ENCODE peak calls at places on chromosomes 5 and 9, in four cellular contexts. Z is ascending aorta, P is IMR-90, J is breast epithelium. Q is an unnamed sample.

GRCh38 chr9:126491256-126491879 is 122.4 kb upstream of the LMX1B start:
- DNase-seq in Z (no peak), P (peak; percentile 69), J (no peak), Q (peak; percentile 55)

GRCh38 chr5:72480836-72481235 is 26.4 kb downstream of the ZNF366 start:
- DNase-seq in Z (no peak), J (no peak), P (no peak), Q (no peak)

GRCh38 chr9:11092974-11093373 is 480.2 kb upstream of the PTPRD start:
- DNase-seq in Z (no peak), P (no peak), J (no peak), Q (no peak)

GRCh38 chr5:98471458-98471857 is 302.0 kb upstream of the RGMB start:
- DNase-seq in Z (no peak), P (no peak), J (no peak), Q (no peak)

GRCh38 chr5:142428036-142428772 is 103.4 kb upstream of the SPRY4 start:
- DNase-seq in J (no peak), P (no peak), Z (no peak), Q (no peak)

GRCh38 chr5:99763021-99763814 is 772.0 kb upstream of the FAM174A start:
- DNase-seq in P (no peak), J (no peak), Z (no peak), Q (no peak)

GRCh38 chr5:74579215-74579614 is 61.3 kb downstream of the ENC1 start:
- DNase-seq in P (no peak), Z (no peak), J (no peak), Q (no peak)

GRCh38 chr9:86907346-86907745 is 40.0 kb downstream of the GAS1 start:
- DNase-seq in Z (no peak), J (no peak), P (peak; percentile 62), Q (no peak)

GRCh38 chr5:84381501-84382362 is 2.9 kb downstream of the EDIL3 start:
- DNase-seq in P (no peak), J (no peak), Z (peak; percentile 65), Q (no peak)

GRCh38 chr9:125126019-125126746 is 17.1 kb downstream of the SCAI start:
- DNase-seq in J (peak; percentile 88), P (peak; percentile 100), Z (peak; percentile 92), Q (peak; percentile 61)

GRCh38 chr5:161312882-161313281 is 233.6 kb downstream of the GABRB2 start:
- DNase-seq in Z (no peak), J (no peak), P (no peak), Q (no peak)

GRCh38 chr9:129081388-129081889 is 528 bp downstream of the DOLPP1 start:
- DNase-seq in Z (no peak), P (no peak), J (no peak), Q (no peak)

GRCh38 chr5:1881731-1882336 is 891 bp downstream of the IRX4 start:
- DNase-seq in P (no peak), Z (no peak), J (no peak), Q (no peak)

GRCh38 chr5:1883925-1884637 is 1.4 kb upstream of the IRX4 start:
- DNase-seq in Z (no peak), J (no peak), P (no peak), Q (peak; percentile 16)

GRCh38 chr5:1882337-1883119 is at the start of gene IRX4:
- DNase-seq in J (no peak), Z (no peak), P (peak; percentile 20), Q (no peak)

GRCh38 chr5:1884638-1885475 is 2.1 kb upstream of the IRX4 start:
- DNase-seq in J (no peak), Z (no peak), P (no peak), Q (no peak)

GRCh38 chr5:1883120-1883924 is 597 bp upstream of the IRX4 start:
- DNase-seq in P (no peak), Z (no peak), J (no peak), Q (no peak)
- H3K9me3 ChIP-seq in P (peaks cover 5% of the 10 kb centered on the region), Z (no peaks in the 10 kb centered on the region), J (no peaks in the 10 kb centered on the region), Q (no peaks in the 10 kb centered on the region)

GRCh38 chr9:38062106-38062497 is 6.9 kb downstream of the SHB start:
- DNase-seq in P (no peak), J (no peak), Z (no peak), Q (no peak)

GRCh38 chr9:38062498-38063362 is 6.3 kb downstream of the SHB start:
- DNase-seq in P (peak; percentile 84), J (no peak), Z (no peak), Q (no peak)

GRCh38 chr9:38061326-38061947 is 7.6 kb downstream of the SHB start:
- DNase-seq in J (no peak), P (no peak), Z (no peak), Q (no peak)

GRCh38 chr9:38059233-38059936 is 9.6 kb downstream of the SHB start:
- DNase-seq in Z (no peak), J (no peak), P (peak; percentile 83), Q (no peak)

GRCh38 chr9:38060688-38061087 is 8.3 kb downstream of the SHB start:
- DNase-seq in P (no peak), Z (no peak), J (no peak), Q (no peak)
- H3K4me1 ChIP-seq in P (peaks cover 49% of the 10 kb centered on the region), Z (peaks cover 44% of the 10 kb centered on the region), J (no peaks in the 10 kb centered on the region), Q (peaks cover 17% of the 10 kb centered on the region)

DNA sequence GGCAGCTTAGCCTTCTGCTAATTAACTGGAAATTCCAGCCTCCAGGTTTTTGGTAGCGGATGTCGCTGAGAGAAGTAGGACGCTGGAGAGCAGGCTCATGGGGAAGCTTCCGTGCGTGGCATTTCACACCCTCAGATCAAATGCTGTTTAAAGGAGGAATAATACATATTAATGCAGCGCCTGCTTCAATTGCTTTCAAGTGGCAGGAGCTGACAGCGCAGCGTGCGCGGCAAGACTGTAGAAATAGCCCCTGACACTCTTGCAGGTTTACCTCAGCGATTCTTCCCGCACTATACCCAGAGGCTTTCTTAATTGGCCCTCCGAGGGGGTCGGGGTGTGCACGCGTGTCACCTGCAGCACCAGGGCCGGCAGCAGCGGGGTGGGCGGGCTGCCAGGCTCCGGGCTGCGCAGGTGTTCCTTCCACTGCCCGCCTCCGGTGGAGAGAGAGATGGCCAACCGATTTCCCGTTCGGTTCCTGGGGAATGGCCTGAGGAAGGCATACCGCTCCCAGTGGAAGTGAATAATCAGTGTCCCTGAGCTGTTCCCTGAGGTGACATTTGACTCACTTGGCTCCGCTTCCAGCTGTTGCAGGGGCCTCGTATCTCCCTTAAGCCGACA is 427.9 kb downstream of the KCTD16 start:
- DNase-seq in P (no peak), J (no peak), Z (no peak), Q (peak; percentile 90)
- H3K4me3 ChIP-seq in P (no peak overlapping the region), J (peak overlapping the region; percentile 27), Z (no peak overlapping the region), Q (peak overlapping the region; percentile 4)

GRCh38 chr5:65802820-65803219 is 80.8 kb downstream of the NLN start:
- DNase-seq in P (no peak), J (no peak), Z (no peak), Q (no peak)

GRCh38 chr5:65799857-65800256 is 77.9 kb downstream of the NLN start:
- DNase-seq in Z (no peak), J (no peak), P (no peak), Q (no peak)

GRCh38 chr5:65802080-65802479 is 80.1 kb downstream of the NLN start:
- DNase-seq in P (no peak), J (no peak), Z (no peak), Q (no peak)

GRCh38 chr5:65800775-65801174 is 78.8 kb downstream of the NLN start:
- DNase-seq in P (peak; percentile 31), Z (no peak), J (no peak), Q (no peak)

GRCh38 chr5:65801332-65801731 is 79.3 kb downstream of the NLN start:
- DNase-seq in J (no peak), Z (no peak), P (peak; percentile 77), Q (no peak)
- H3K9me3 ChIP-seq in J (no peaks in the 10 kb centered on the region), Z (no peaks in the 10 kb centered on the region), P (peaks cover 2% of the 10 kb centered on the region), Q (no peaks in the 10 kb centered on the region)

DNA sequence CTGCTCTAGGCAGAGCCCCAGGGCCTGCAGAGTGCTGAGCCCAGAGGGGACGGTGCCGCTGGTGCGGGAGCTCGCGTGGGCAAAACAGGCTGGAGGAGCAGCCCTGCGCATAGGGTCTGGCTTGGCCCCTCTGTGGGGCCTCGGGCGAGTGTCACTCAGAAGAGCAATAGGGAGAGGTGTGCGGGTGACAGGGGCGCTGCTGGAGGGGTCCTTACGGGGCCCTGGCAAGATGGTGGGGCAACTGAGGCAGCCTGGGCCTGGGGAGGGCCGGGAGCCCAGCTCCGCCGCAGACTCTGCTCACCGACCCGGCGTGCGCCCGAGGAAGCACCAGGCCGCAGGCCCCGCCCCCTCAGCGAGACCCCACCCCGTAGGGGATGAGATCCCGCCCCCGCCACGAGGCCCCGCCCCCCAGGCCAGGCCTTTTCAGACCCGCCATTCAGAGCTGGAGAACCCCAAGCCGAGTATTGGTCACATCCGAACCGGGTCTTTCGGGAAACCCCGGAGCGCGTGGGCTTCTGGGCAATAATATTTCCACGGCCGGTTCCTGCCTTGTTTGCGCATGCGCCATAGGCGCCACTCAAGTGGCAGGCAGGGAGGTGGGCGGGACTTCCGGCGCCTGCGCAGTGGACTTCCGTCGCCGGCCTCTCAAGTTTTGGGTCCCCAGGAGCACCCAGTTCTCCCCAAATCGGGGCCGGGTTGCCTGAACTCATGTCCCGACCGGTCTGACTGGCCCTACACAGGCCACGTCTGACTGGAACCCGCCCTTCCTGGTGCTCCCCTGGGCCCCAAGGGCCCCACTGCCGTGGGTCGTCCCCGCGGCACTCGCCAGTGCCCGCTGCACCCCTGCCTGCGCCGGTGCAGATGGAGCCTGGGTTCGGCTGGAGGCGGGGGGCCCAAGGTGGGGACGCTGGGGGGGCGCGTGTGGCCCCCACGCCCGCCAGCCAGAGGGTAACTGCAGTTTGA is 1.3 kb upstream of the RNF208 start:
- DNase-seq in J (peak; percentile 98), Z (peak; percentile 99), P (peak; percentile 97), Q (peak; percentile 97)
- H3K4me1 ChIP-seq in J (peaks cover 7% of the 10 kb centered on the region), Z (peaks cover 19% of the 10 kb centered on the region), P (peaks cover 19% of the 10 kb centered on the region), Q (peaks cover 22% of the 10 kb centered on the region)

GRCh38 chr9:130433168-130433946 is 11.4 kb upstream of the ASS1 start:
- DNase-seq in P (peak; percentile 39), Z (no peak), J (no peak), Q (peak; percentile 74)

GRCh38 chr9:130432362-130432761 is 12.4 kb upstream of the ASS1 start:
- DNase-seq in J (no peak), Z (no peak), P (no peak), Q (no peak)

GRCh38 chr9:130432796-130433167 is 12.0 kb upstream of the ASS1 start:
- DNase-seq in Z (no peak), J (no peak), P (no peak), Q (no peak)

GRCh38 chr9:130431536-130432303 is 13.0 kb upstream of the ASS1 start:
- DNase-seq in J (no peak), Z (no peak), P (no peak), Q (no peak)

DNA sequence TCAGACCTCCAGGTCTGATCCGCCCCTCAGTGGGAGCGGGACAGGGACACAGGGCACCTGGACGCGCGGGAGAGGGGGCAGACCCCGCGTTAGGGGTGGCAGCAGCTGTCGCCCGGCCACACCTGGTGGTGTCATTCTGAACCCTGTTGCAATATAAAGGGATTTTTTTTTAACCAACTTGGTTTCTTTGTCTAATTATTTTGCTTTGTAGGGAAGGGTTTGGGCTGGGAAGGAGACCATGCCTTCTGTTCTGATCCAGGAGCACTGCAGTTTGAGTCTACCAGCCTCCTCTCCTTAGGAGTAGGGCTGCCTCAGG is 10.9 kb upstream of the ASS1 start:
- DNase-seq in Z (no peak), P (no peak), J (no peak), Q (no peak)
- H3K4me3 ChIP-seq in Z (no peak overlapping the region), P (no peak overlapping the region), J (no peak overlapping the region), Q (no peak overlapping the region)

DNA sequence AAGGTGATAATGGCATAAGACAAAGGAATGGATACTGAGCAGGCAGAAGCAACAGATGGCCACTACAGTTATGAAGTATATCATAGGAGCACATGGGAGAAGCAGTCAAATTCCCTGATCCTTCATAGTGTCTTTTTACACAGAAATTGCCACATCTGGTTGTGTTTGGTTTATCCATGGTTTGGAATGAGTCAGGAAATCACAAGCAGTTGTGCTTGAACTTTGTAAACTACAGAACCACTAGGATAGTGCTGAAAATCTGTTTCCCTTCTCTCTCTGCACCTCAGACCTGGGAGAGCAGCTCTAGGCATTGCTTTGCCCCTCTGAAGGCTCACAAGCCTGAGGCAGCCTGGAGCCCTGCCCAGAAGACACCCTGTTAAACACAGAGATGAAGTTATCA is 134.0 kb downstream of the DMRT2 start:
- DNase-seq in Z (no peak), J (no peak), P (no peak), Q (no peak)
- H3K9me3 ChIP-seq in Z (no peaks in the 10 kb centered on the region), J (peaks cover 8% of the 10 kb centered on the region), P (peaks cover 10% of the 10 kb centered on the region), Q (no peaks in the 10 kb centered on the region)